ENCODE peak calls at places on chromosomes 12 and 14, in eight cellular contexts. G, J, D, F, I, X, Y and O are unnamed samples.

GRCh38 chr12:123131291-123131831 is 19.5 kb downstream of the PITPNM2 start:
- DNase-seq in I (no peak), F (no peak), Y (no peak), D (no peak), J (no peak), X (no peak), G (no peak), O (peak; percentile 39)

GRCh38 chr12:1044697-1045096 is 53.7 kb downstream of the ERC1 start:
- DNase-seq in F (no peak), Y (no peak), X (peak; percentile 2), I (peak; percentile 62), J (no peak), G (no peak), D (no peak), O (no peak)

GRCh38 chr12:77510985-77511384 is 319.7 kb upstream of the NAV3 start:
- DNase-seq in F (no peak), X (no peak), G (no peak), I (no peak), J (no peak), Y (no peak), D (no peak), O (no peak)

GRCh38 chr12:48001426-48002178 is 2.7 kb downstream of the COL2A1 start:
- DNase-seq in Y (peak; percentile 64), X (no peak), F (peak; percentile 71), G (no peak), I (peak; percentile 75), J (no peak), D (peak; percentile 60), O (peak; percentile 20)

GRCh38 chr12:76462668-76463224 is 96.8 kb downstream of the OSBPL8 start:
- DNase-seq in F (no peak), I (no peak), D (no peak), X (no peak), Y (no peak), J (peak; percentile 42), G (no peak), O (no peak)

GRCh38 chr12:118840399-118840798 is 140.9 kb upstream of the SRRM4 start:
- DNase-seq in Y (no peak), X (no peak), J (no peak), F (no peak), G (no peak), D (no peak), I (no peak), O (no peak)

GRCh38 chr14:59228416-59228815 is 39.9 kb downstream of the DAAM1 start:
- DNase-seq in I (no peak), X (no peak), G (no peak), Y (no peak), F (no peak), J (no peak), D (no peak), O (no peak)

GRCh38 chr12:67220065-67220464 is 49.1 kb upstream of the CAND1 start:
- DNase-seq in F (peak; percentile 12), J (no peak), I (peak; percentile 19), G (no peak), X (no peak), D (peak; percentile 16), Y (no peak), O (no peak)

GRCh38 chr14:36238666-36239363 is 62.3 kb upstream of the PTCSC3 start:
- DNase-seq in D (no peak), Y (no peak), X (peak; percentile 23), F (no peak), I (peak; percentile 64), G (no peak), J (no peak), O (peak; percentile 60)

GRCh38 chr14:106694638-106695393 is 1168.4 kb downstream of the TMEM121 start:
- DNase-seq in I (peak; percentile 20), X (no peak), D (peak; percentile 16), F (peak; percentile 3), G (no peak), Y (no peak), J (peak; percentile 79), O (no peak)

GRCh38 chr12:17357396-17357795 is 732.6 kb downstream of the RERGL start:
- DNase-seq in G (no peak), F (no peak), X (no peak), I (no peak), D (no peak), J (no peak), Y (no peak), O (no peak)

GRCh38 chr14:74951443-74952194 is 3.8 kb downstream of the PGF start:
- DNase-seq in Y (no peak), X (no peak), D (no peak), G (no peak), I (no peak), F (no peak), J (no peak), O (no peak)

GRCh38 chr12:14326699-14327098 is 38.8 kb upstream of the ATF7IP start:
- DNase-seq in I (no peak), G (no peak), D (no peak), Y (no peak), X (peak; percentile 18), F (no peak), J (no peak), O (peak; percentile 26)

GRCh38 chr12:127162902-127163301 is 1104.1 kb upstream of the TMEM132C start:
- DNase-seq in J (peak; percentile 90), F (no peak), G (no peak), Y (no peak), D (no peak), X (no peak), I (peak; percentile 46), O (peak; percentile 76)

GRCh38 chr14:92520701-92521415 is 7.3 kb downstream of the RIN3 start:
- DNase-seq in F (no peak), I (no peak), Y (no peak), D (no peak), X (no peak), G (no peak), J (no peak), O (no peak)

GRCh38 chr12:96193725-96194571 is at the start of gene ELK3:
- DNase-seq in J (peak; percentile 74), F (peak; percentile 32), G (peak; percentile 17), X (no peak), I (peak; percentile 65), Y (peak; percentile 74), D (peak; percentile 72), O (peak; percentile 69)

GRCh38 chr12:12357697-12358476 is 1.0 kb downstream of the BORCS5 start:
- DNase-seq in G (no peak), Y (no peak), I (no peak), J (peak; percentile 62), F (no peak), X (no peak), D (no peak), O (peak; percentile 22)

GRCh38 chr12:229441-230191 is 15.7 kb upstream of the SLC6A12 start:
- DNase-seq in X (no peak), Y (peak; percentile 58), D (no peak), J (no peak), F (no peak), G (no peak), I (no peak), O (no peak)

GRCh38 chr12:47942327-47943230 is 20.8 kb upstream of the TMEM106C start:
- DNase-seq in D (no peak), F (no peak), J (peak; percentile 32), X (no peak), G (no peak), Y (peak; percentile 62), I (no peak), O (no peak)

GRCh38 chr12:41368006-41368405 is 179.9 kb downstream of the PDZRN4 start:
- DNase-seq in J (no peak), D (no peak), X (no peak), I (no peak), F (no peak), G (no peak), Y (no peak), O (no peak)

GRCh38 chr14:57866199-57866755 is 385 bp upstream of the SLC35F4 start:
- DNase-seq in I (no peak), X (no peak), F (no peak), G (no peak), J (no peak), D (no peak), Y (no peak), O (no peak)

GRCh38 chr12:87425942-87426554 is 603.2 kb downstream of the C12orf50 start:
- DNase-seq in F (no peak), D (no peak), G (no peak), J (no peak), Y (no peak), I (no peak), X (no peak), O (no peak)

GRCh38 chr14:106044949-106045596 is 518.7 kb downstream of the TMEM121 start:
- DNase-seq in J (peak; percentile 75), Y (no peak), D (no peak), I (no peak), X (no peak), G (no peak), F (peak; percentile 53), O (no peak)

GRCh38 chr14:61813101-61813596 is 50.9 kb downstream of the SNAPC1 start:
- DNase-seq in D (no peak), I (no peak), X (no peak), Y (no peak), J (no peak), G (no peak), F (no peak), O (no peak)

GRCh38 chr12:107057071-107057834 is 36.1 kb downstream of the CRY1 start:
- DNase-seq in I (peak; percentile 50), D (no peak), X (no peak), Y (no peak), F (no peak), J (no peak), G (no peak), O (no peak)